ENCODE peak calls at places on chromosomes 16 and 17, in five cellular contexts. I is neural progenitor cell, Z is uterus, K is tibial nerve, T is endothelial cell of umbilical vein. C is an unnamed sample.
A peak's percentile ranks its signal among the peaks of the same experiment; 100 is the strongest.

GRCh38 chr16:84800579-84800978 is 19.2 kb upstream of the CRISPLD2 start:
- DNase-seq in K (no peak), T (no peak), I (no peak), Z (no peak), C (no peak)

GRCh38 chr17:52606098-52606497 is 447.6 kb upstream of the CA10 start:
- DNase-seq in I (no peak), T (peak; percentile 60), K (no peak), Z (no peak), C (no peak)

GRCh38 chr16:85825326-85825725 is 25.8 kb downstream of the COX4I1 start:
- DNase-seq in T (no peak), Z (no peak), I (no peak), K (no peak), C (no peak)

GRCh38 chr17:3738562-3739295 is 15.0 kb downstream of the HASPIN start:
- DNase-seq in I (peak; percentile 50), Z (no peak), T (no peak), K (no peak), C (no peak)

GRCh38 chr17:31538080-31538762 is 146.7 kb downstream of the RAB11FIP4 start:
- DNase-seq in K (no peak), Z (no peak), I (no peak), T (no peak), C (no peak)

GRCh38 chr16:24645739-24646645 is 83.5 kb upstream of the TNRC6A start:
- DNase-seq in I (no peak), K (peak; percentile 20), Z (no peak), T (peak; percentile 99), C (no peak)

GRCh38 chr17:4362141-4362540 is 4.3 kb downstream of the UBE2G1 start:
- DNase-seq in T (no peak), Z (no peak), I (no peak), K (no peak), C (no peak)

GRCh38 chr17:79996291-79996690 is 39.4 kb downstream of the TBC1D16 start:
- DNase-seq in T (no peak), I (no peak), K (no peak), Z (no peak), C (no peak)

GRCh38 chr17:48113201-48113676 is 5.7 kb downstream of the SNX11 start:
- DNase-seq in Z (no peak), I (no peak), T (no peak), K (peak; percentile 20), C (no peak)

GRCh38 chr17:48198950-48199541 is 91.5 kb downstream of the SNX11 start:
- DNase-seq in T (no peak), Z (no peak), I (no peak), K (no peak), C (no peak)

GRCh38 chr17:80755650-80756405 is 211.2 kb downstream of the RPTOR start:
- DNase-seq in Z (no peak), T (no peak), K (no peak), I (no peak), C (peak; percentile 63)

GRCh38 chr17:30969989-30970680 is 704 bp upstream of the RNF135 start:
- DNase-seq in I (peak; percentile 54), K (no peak), Z (peak; percentile 23), T (no peak), C (no peak)

GRCh38 chr17:50558091-50558490 is 2.4 kb upstream of the CACNA1G start:
- DNase-seq in Z (no peak), T (no peak), I (no peak), K (no peak), C (no peak)

GRCh38 chr16:74111583-74111982 is 185.0 kb upstream of the PSMD7 start:
- DNase-seq in I (no peak), T (no peak), Z (no peak), K (no peak), C (no peak)

GRCh38 chr16:2715064-2715463 is 5.0 kb downstream of the PRSS27 start:
- DNase-seq in Z (no peak), K (no peak), T (no peak), I (no peak), C (no peak)

GRCh38 chr17:9356488-9356911 is 219.1 kb downstream of the STX8 start:
- DNase-seq in Z (no peak), K (peak; percentile 18), T (no peak), I (peak; percentile 11), C (no peak)

GRCh38 chr16:543301-544164 is 16.0 kb downstream of the CAPN15 start:
- DNase-seq in Z (no peak), I (no peak), K (no peak), T (no peak), C (no peak)

GRCh38 chr17:19345486-19346350 is 16.8 kb downstream of the B9D1 start:
- DNase-seq in I (no peak), K (no peak), T (no peak), Z (peak; percentile 25), C (no peak)

GRCh38 chr16:85354623-85355514 is 242.6 kb upstream of the CIBAR2 start:
- DNase-seq in T (no peak), I (no peak), Z (no peak), K (no peak), C (no peak)

GRCh38 chr16:60748366-60748765 is 1287.9 kb downstream of the CDH8 start:
- DNase-seq in Z (no peak), T (no peak), I (no peak), K (no peak), C (no peak)

DNA sequence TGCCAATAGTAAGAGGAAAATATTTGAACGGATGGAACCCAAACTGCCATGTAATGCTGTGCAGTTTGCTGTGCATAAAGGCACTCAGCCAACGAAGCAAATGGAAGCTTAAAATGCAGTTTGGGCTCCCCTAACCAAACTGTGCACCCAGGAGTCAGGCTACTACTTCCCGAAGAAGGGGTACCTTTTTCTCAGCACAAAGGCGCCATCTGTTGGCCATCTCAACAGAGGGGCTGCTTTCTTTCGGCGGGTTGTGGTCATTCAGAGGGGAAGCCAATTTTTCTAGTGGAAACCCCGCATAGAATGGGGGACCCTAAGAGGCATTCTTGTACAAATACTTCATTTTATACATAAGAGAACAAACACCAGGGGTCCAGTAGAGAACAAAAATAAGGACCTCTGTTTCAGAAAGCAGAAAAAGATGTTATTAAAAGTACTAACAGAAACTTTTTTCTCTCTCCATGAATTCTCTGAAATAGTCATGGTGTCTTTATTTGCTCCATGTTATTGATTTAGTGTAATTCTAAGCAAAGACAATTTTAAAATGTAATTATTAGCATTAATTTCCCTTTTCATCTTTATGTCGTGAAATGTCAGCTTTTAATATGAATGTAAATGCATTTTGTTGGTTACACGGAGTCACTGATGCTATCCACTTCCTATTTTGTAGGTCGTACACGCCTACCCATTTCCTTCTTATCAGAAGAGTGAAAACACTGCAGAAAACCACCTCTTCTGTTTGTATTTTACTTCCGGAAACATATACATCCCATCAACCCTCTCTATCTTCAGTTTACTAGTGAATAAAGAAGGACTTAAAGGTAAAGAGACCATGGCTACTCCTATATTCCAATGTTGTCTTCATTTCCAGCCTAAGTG is 453.3 kb downstream of the KCNJ2 start:
- DNase-seq in I (peak; percentile 81), Z (no peak), T (peak; percentile 76), K (no peak), C (no peak)
- TF ChIP-seq CTCF in I (peak; percentile 85), Z (no peak), T (peak; percentile 79), K (peak; percentile 17), C (peak; percentile 70)

GRCh38 chr16:50634090-50634489 is 47.0 kb downstream of the SNX20 start:
- DNase-seq in K (no peak), I (no peak), Z (no peak), T (no peak), C (no peak)

GRCh38 chr16:50632927-50633800 is 47.9 kb downstream of the SNX20 start:
- DNase-seq in K (no peak), Z (no peak), I (no peak), T (no peak), C (no peak)

GRCh38 chr16:50636865-50637374 is 44.2 kb downstream of the SNX20 start:
- DNase-seq in T (no peak), I (no peak), Z (no peak), K (no peak), C (no peak)

GRCh38 chr16:50635505-50636392 is 45.4 kb downstream of the SNX20 start:
- DNase-seq in K (no peak), Z (no peak), T (no peak), I (no peak), C (no peak)

GRCh38 chr16:50634947-50635346 is 46.2 kb downstream of the SNX20 start:
- DNase-seq in I (no peak), T (no peak), Z (no peak), K (no peak), C (no peak)
- TF ChIP-seq CTCF in I (peak; percentile 11), T (no peak), Z (no peak), K (no peak), C (no peak)

DNA sequence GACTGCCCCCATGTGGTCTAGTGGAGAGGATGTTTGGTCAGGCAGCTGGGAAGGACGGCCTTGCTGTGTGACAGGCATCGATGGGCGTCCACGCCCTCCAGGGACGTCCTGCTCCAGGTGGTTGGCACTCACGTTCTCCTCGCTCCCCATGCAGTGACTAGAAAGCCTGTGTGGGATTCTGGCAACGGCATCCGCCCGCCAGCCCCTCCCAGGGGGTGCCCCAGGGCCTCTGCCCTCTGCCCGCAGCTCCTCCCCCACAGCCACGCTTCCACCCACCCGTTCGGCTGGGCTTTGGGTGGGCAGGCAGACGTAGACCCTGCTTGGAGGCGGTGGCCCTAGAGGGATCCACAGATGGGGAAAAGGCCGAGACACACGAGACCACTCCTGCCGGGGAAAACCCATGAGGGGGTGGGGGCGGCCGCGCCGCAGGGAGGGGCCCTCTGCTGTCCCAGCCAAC is 4.7 kb upstream of the IL17C start:
- DNase-seq in T (peak; percentile 7), Z (no peak), K (no peak), I (peak; percentile 69), C (no peak)
- TF ChIP-seq CTCF in T (peak; percentile 43), Z (no peak), K (no peak), I (peak; percentile 52), C (peak; percentile 32)

GRCh38 chr17:66629762-66630161 is 205.2 kb upstream of the CACNG5 start:
- DNase-seq in I (no peak), K (no peak), T (no peak), Z (no peak), C (no peak)

GRCh38 chr17:66620528-66620927 is 214.4 kb upstream of the CACNG5 start:
- DNase-seq in Z (no peak), T (no peak), K (no peak), I (no peak), C (no peak)

GRCh38 chr17:66630379-66630778 is 204.5 kb upstream of the CACNG5 start:
- DNase-seq in Z (no peak), K (no peak), T (no peak), I (no peak), C (no peak)

GRCh38 chr17:66627985-66628384 is 206.9 kb upstream of the CACNG5 start:
- DNase-seq in T (no peak), K (no peak), I (no peak), Z (peak; percentile 24), C (no peak)

GRCh38 chr17:66625321-66625767 is 209.6 kb upstream of the CACNG5 start:
- DNase-seq in T (peak; percentile 55), Z (no peak), K (no peak), I (peak; percentile 14), C (no peak)
- TF ChIP-seq CTCF in T (peak; percentile 39), Z (peak; percentile 50), K (no peak), I (peak; percentile 69), C (peak; percentile 74)

GRCh38 chr16:71367243-71367976 is 8.9 kb downstream of the CALB2 start:
- DNase-seq in K (no peak), T (peak; percentile 24), Z (no peak), I (peak; percentile 89), C (no peak)
- TF ChIP-seq CTCF in K (no peak), T (peak; percentile 85), Z (no peak), I (peak; percentile 78), C (peak; percentile 48)

C was measured in osteocyte.